ENCODE peak calls at places on chromosomes 6 and 20, in seven cellular contexts. G, N, R, U, P, K and O are unnamed samples.
A peak's percentile ranks its signal among the peaks of the same experiment; 100 is the strongest.

GRCh38 chr6:2768125-2768524 is 2.9 kb downstream of the WRNIP1 start:
- DNase-seq in G (no peak), N (no peak), R (no peak), U (no peak), P (no peak), K (peak; percentile 5), O (no peak)

GRCh38 chr6:16372029-16372776 is 133.8 kb downstream of the GMPR start:
- DNase-seq in G (no peak), N (no peak), R (no peak), U (no peak), P (no peak), K (no peak), O (no peak)

GRCh38 chr6:43971776-43972126 is 155.5 kb downstream of the MRPL14 start:
- DNase-seq in G (no peak), N (no peak), R (no peak), U (peak; percentile 35), P (no peak), K (no peak), O (no peak)

GRCh38 chr6:3915076-3915791 is 66.1 kb downstream of the FAM50B start:
- DNase-seq in G (no peak), N (no peak), R (no peak), U (no peak), P (no peak), K (no peak), O (peak; percentile 47)

GRCh38 chr20:63547484-63548480 is at the start of gene SRMS:
- DNase-seq in G (no peak), N (no peak), R (no peak), U (no peak), P (no peak), K (no peak), O (no peak)

GRCh38 chr20:32537657-32538525 is 47.2 kb downstream of the NOL4L start:
- DNase-seq in G (no peak), N (no peak), R (no peak), U (no peak), P (peak; percentile 68), K (no peak), O (no peak)

GRCh38 chr6:126188271-126188909 is 151.5 kb upstream of the CENPW start:
- DNase-seq in G (no peak), N (no peak), R (no peak), U (peak; percentile 81), P (no peak), K (no peak), O (no peak)

GRCh38 chr6:126926926-126927325 is 191.5 kb upstream of the RSPO3 start:
- DNase-seq in G (no peak), N (no peak), R (no peak), U (no peak), P (no peak), K (no peak), O (no peak)

GRCh38 chr6:31403283-31403989 is at the start of gene MICA:
- DNase-seq in G (peak; percentile 75), N (peak; percentile 71), R (peak; percentile 92), U (peak; percentile 98), P (peak; percentile 96), K (peak; percentile 58), O (peak; percentile 97)

GRCh38 chr6:136921521-136921935 is 573 bp upstream of the SLC35D3 start:
- DNase-seq in G (no peak), N (no peak), R (no peak), U (peak; percentile 28), P (peak; percentile 57), K (no peak), O (no peak)

GRCh38 chr6:152380993-152381898 is 255.9 kb downstream of the SYNE1 start:
- DNase-seq in G (peak; percentile 37), N (peak; percentile 30), R (peak; percentile 85), U (peak; percentile 99), P (peak; percentile 92), K (no peak), O (peak; percentile 92)

GRCh38 chr20:4550740-4551139 is 171.0 kb upstream of the PRND start:
- DNase-seq in G (no peak), N (no peak), R (no peak), U (peak; percentile 89), P (no peak), K (no peak), O (no peak)

GRCh38 chr6:31058128-31058894 is 48.0 kb downstream of the MUC22 start:
- DNase-seq in G (no peak), N (no peak), R (no peak), U (peak; percentile 97), P (no peak), K (peak; percentile 43), O (no peak)

GRCh38 chr6:27280064-27280539 is 32.0 kb downstream of the POM121L2 start:
- DNase-seq in G (no peak), N (no peak), R (no peak), U (peak; percentile 75), P (no peak), K (peak; percentile 72), O (no peak)

GRCh38 chr20:52619671-52620070 is 352.5 kb upstream of the TSHZ2 start:
- DNase-seq in G (no peak), N (no peak), R (no peak), U (no peak), P (no peak), K (no peak), O (no peak)

GRCh38 chr20:63456429-63457284 is 15.8 kb downstream of the KCNQ2 start:
- DNase-seq in G (no peak), N (no peak), R (peak; percentile 77), U (no peak), P (peak; percentile 84), K (no peak), O (peak; percentile 60)

GRCh38 chr6:13980534-13980933 is 55.8 kb downstream of the RNF182 start:
- DNase-seq in G (no peak), N (no peak), R (no peak), U (no peak), P (no peak), K (no peak), O (no peak)

GRCh38 chr6:76677017-76677416 is 604.6 kb upstream of the IMPG1 start:
- DNase-seq in G (no peak), N (no peak), R (no peak), U (no peak), P (no peak), K (no peak), O (no peak)

GRCh38 chr20:36270744-36271638 is 34.7 kb downstream of the AAR2 start:
- DNase-seq in G (no peak), N (no peak), R (no peak), U (no peak), P (no peak), K (no peak), O (no peak)

GRCh38 chr6:145137425-145137824 is 597.9 kb downstream of the EPM2A start:
- DNase-seq in G (no peak), N (no peak), R (no peak), U (peak; percentile 51), P (no peak), K (peak; percentile 44), O (no peak)

GRCh38 chr20:45588800-45589199 is 9.7 kb upstream of the WFDC8 start:
- DNase-seq in G (no peak), N (no peak), R (no peak), U (peak; percentile 21), P (no peak), K (no peak), O (no peak)

GRCh38 chr6:64252256-64252655 is 616.7 kb downstream of the PHF3 start:
- DNase-seq in G (no peak), N (no peak), R (no peak), U (no peak), P (no peak), K (no peak), O (no peak)

GRCh38 chr6:14454467-14454763 is 336.8 kb downstream of the CD83 start:
- DNase-seq in G (no peak), N (no peak), R (no peak), U (no peak), P (peak; percentile 66), K (no peak), O (no peak)

GRCh38 chr20:38125157-38126056 is 39.7 kb downstream of the TGM2 start:
- DNase-seq in G (no peak), N (no peak), R (peak; percentile 85), U (peak; percentile 72), P (peak; percentile 96), K (no peak), O (peak; percentile 79)

GRCh38 chr6:131819507-131820228 is 11.8 kb downstream of the ENPP1 start:
- DNase-seq in G (no peak), N (no peak), R (no peak), U (peak; percentile 79), P (no peak), K (peak; percentile 4), O (no peak)

GRCh38 chr6:105692630-105693212 is 289.8 kb upstream of the PREP start:
- DNase-seq in G (no peak), N (no peak), R (no peak), U (no peak), P (no peak), K (peak; percentile 3), O (no peak)

GRCh38 chr6:42050011-42050896 is at the start of gene TAF8:
- DNase-seq in G (peak; percentile 91), N (peak; percentile 73), R (peak; percentile 94), U (peak; percentile 93), P (peak; percentile 97), K (peak; percentile 94), O (peak; percentile 95)

GRCh38 chr20:40493071-40493470 is 196.0 kb downstream of the MAFB start:
- DNase-seq in G (peak; percentile 30), N (no peak), R (peak; percentile 68), U (peak; percentile 95), P (peak; percentile 92), K (no peak), O (peak; percentile 81)

GRCh38 chr6:72739368-72739779 is 117.5 kb downstream of the KCNQ5 start:
- DNase-seq in G (no peak), N (no peak), R (no peak), U (no peak), P (no peak), K (peak; percentile 21), O (no peak)